ENCODE peak calls at places on chromosomes 2 and 18, in nine cellular contexts. One of them, this sample, is unnamed.

GRCh38 chr2:17599617-17600016 is 59.1 kb downstream of the VSNL1 start:
- DNase-seq in astrocyte of the spinal cord: no peak
- DNase-seq in HCT116: peak; percentile 31
- DNase-seq in NCI-H2227 treated with DMSO at 0.1 percent for 48 hours: no peak
- DNase-seq in neural progenitor cell: no peak
- DNase-seq in NCI-H226: no peak
- DNase-seq in activated gamma-delta T cell treated with Interleukin-2 at 50 U/mL for 16 hours: no peak
- DNase-seq in NCI-H1092: no peak
- DNase-seq in stimulated activated CD4-positive, alpha-beta T cell treated with anti-CD3 and anti-CD28 coated beads, TNF-alpha, amount 100 ng/mL, for 1 hour: no peak
- DNase-seq in this sample: no peak

GRCh38 chr18:2914844-2915243 is 68.0 kb downstream of the EMILIN2 start:
- DNase-seq in NCI-H226: no peak
- DNase-seq in astrocyte of the spinal cord: no peak
- DNase-seq in NCI-H2227 treated with DMSO at 0.1 percent for 48 hours: no peak
- DNase-seq in NCI-H1092: no peak
- DNase-seq in HCT116: no peak
- DNase-seq in activated gamma-delta T cell treated with Interleukin-2 at 50 U/mL for 16 hours: no peak
- DNase-seq in stimulated activated CD4-positive, alpha-beta T cell treated with anti-CD3 and anti-CD28 coated beads, TNF-alpha, amount 100 ng/mL, for 1 hour: no peak
- DNase-seq in neural progenitor cell: no peak
- DNase-seq in this sample: no peak

GRCh38 chr18:76405761-76406356 is 89.2 kb downstream of the ZNF516 start:
- DNase-seq in NCI-H1092: no peak
- DNase-seq in HCT116: peak; percentile 27
- DNase-seq in NCI-H226: no peak
- DNase-seq in activated gamma-delta T cell treated with Interleukin-2 at 50 U/mL for 16 hours: peak; percentile 63
- DNase-seq in NCI-H2227 treated with DMSO at 0.1 percent for 48 hours: no peak
- DNase-seq in astrocyte of the spinal cord: no peak
- DNase-seq in neural progenitor cell: peak; percentile 71
- DNase-seq in stimulated activated CD4-positive, alpha-beta T cell treated with anti-CD3 and anti-CD28 coated beads, TNF-alpha, amount 100 ng/mL, for 1 hour: peak; percentile 26
- DNase-seq in this sample: peak; percentile 34

GRCh38 chr18:50734342-50734741 is 85.5 kb downstream of the MRO start:
- DNase-seq in NCI-H2227 treated with DMSO at 0.1 percent for 48 hours: no peak
- DNase-seq in astrocyte of the spinal cord: no peak
- DNase-seq in activated gamma-delta T cell treated with Interleukin-2 at 50 U/mL for 16 hours: no peak
- DNase-seq in NCI-H1092: no peak
- DNase-seq in HCT116: no peak
- DNase-seq in neural progenitor cell: no peak
- DNase-seq in NCI-H226: no peak
- DNase-seq in stimulated activated CD4-positive, alpha-beta T cell treated with anti-CD3 and anti-CD28 coated beads, TNF-alpha, amount 100 ng/mL, for 1 hour: no peak
- DNase-seq in this sample: no peak

GRCh38 chr18:42174909-42175308 is 219.9 kb downstream of the PIK3C3 start:
- DNase-seq in NCI-H1092: no peak
- DNase-seq in stimulated activated CD4-positive, alpha-beta T cell treated with anti-CD3 and anti-CD28 coated beads, TNF-alpha, amount 100 ng/mL, for 1 hour: no peak
- DNase-seq in NCI-H226: peak; percentile 25
- DNase-seq in NCI-H2227 treated with DMSO at 0.1 percent for 48 hours: no peak
- DNase-seq in activated gamma-delta T cell treated with Interleukin-2 at 50 U/mL for 16 hours: no peak
- DNase-seq in astrocyte of the spinal cord: peak; percentile 41
- DNase-seq in HCT116: no peak
- DNase-seq in neural progenitor cell: peak; percentile 51
- DNase-seq in this sample: peak; percentile 48

GRCh38 chr2:168192839-168193616 is 54.4 kb downstream of the STK39 start:
- DNase-seq in NCI-H1092: no peak
- DNase-seq in NCI-H2227 treated with DMSO at 0.1 percent for 48 hours: no peak
- DNase-seq in HCT116: no peak
- DNase-seq in NCI-H226: peak; percentile 35
- DNase-seq in stimulated activated CD4-positive, alpha-beta T cell treated with anti-CD3 and anti-CD28 coated beads, TNF-alpha, amount 100 ng/mL, for 1 hour: no peak
- DNase-seq in neural progenitor cell: no peak
- DNase-seq in activated gamma-delta T cell treated with Interleukin-2 at 50 U/mL for 16 hours: peak; percentile 22
- DNase-seq in astrocyte of the spinal cord: no peak
- DNase-seq in this sample: no peak

GRCh38 chr2:101188683-101189405 is 37.7 kb upstream of the TBC1D8 start:
- DNase-seq in NCI-H1092: no peak
- DNase-seq in astrocyte of the spinal cord: peak; percentile 26
- DNase-seq in stimulated activated CD4-positive, alpha-beta T cell treated with anti-CD3 and anti-CD28 coated beads, TNF-alpha, amount 100 ng/mL, for 1 hour: no peak
- DNase-seq in NCI-H226: no peak
- DNase-seq in NCI-H2227 treated with DMSO at 0.1 percent for 48 hours: no peak
- DNase-seq in HCT116: peak; percentile 21
- DNase-seq in neural progenitor cell: peak; percentile 67
- DNase-seq in activated gamma-delta T cell treated with Interleukin-2 at 50 U/mL for 16 hours: no peak
- DNase-seq in this sample: peak; percentile 53

GRCh38 chr2:75555701-75556100 is 5.0 kb downstream of the EVA1A start:
- DNase-seq in NCI-H226: no peak
- DNase-seq in NCI-H1092: no peak
- DNase-seq in activated gamma-delta T cell treated with Interleukin-2 at 50 U/mL for 16 hours: no peak
- DNase-seq in astrocyte of the spinal cord: no peak
- DNase-seq in stimulated activated CD4-positive, alpha-beta T cell treated with anti-CD3 and anti-CD28 coated beads, TNF-alpha, amount 100 ng/mL, for 1 hour: no peak
- DNase-seq in NCI-H2227 treated with DMSO at 0.1 percent for 48 hours: no peak
- DNase-seq in neural progenitor cell: no peak
- DNase-seq in HCT116: no peak
- DNase-seq in this sample: no peak

GRCh38 chr2:11250400-11251277 is 93.8 kb downstream of the ROCK2 start:
- DNase-seq in NCI-H1092: no peak
- DNase-seq in stimulated activated CD4-positive, alpha-beta T cell treated with anti-CD3 and anti-CD28 coated beads, TNF-alpha, amount 100 ng/mL, for 1 hour: no peak
- DNase-seq in NCI-H2227 treated with DMSO at 0.1 percent for 48 hours: no peak
- DNase-seq in activated gamma-delta T cell treated with Interleukin-2 at 50 U/mL for 16 hours: no peak
- DNase-seq in NCI-H226: peak; percentile 48
- DNase-seq in neural progenitor cell: no peak
- DNase-seq in HCT116: no peak
- DNase-seq in astrocyte of the spinal cord: no peak
- DNase-seq in this sample: peak; percentile 23

GRCh38 chr2:171778515-171778914 is 91.2 kb downstream of the DYNC1I2 start:
- DNase-seq in activated gamma-delta T cell treated with Interleukin-2 at 50 U/mL for 16 hours: no peak
- DNase-seq in HCT116: no peak
- DNase-seq in astrocyte of the spinal cord: no peak
- DNase-seq in neural progenitor cell: no peak
- DNase-seq in NCI-H1092: no peak
- DNase-seq in NCI-H2227 treated with DMSO at 0.1 percent for 48 hours: no peak
- DNase-seq in NCI-H226: no peak
- DNase-seq in stimulated activated CD4-positive, alpha-beta T cell treated with anti-CD3 and anti-CD28 coated beads, TNF-alpha, amount 100 ng/mL, for 1 hour: no peak
- DNase-seq in this sample: no peak

GRCh38 chr2:172427990-172428840 is 829 bp downstream of the ITGA6 start:
- DNase-seq in astrocyte of the spinal cord: peak; percentile 37
- DNase-seq in HCT116: no peak
- DNase-seq in neural progenitor cell: peak; percentile 85
- DNase-seq in NCI-H226: peak; percentile 13
- DNase-seq in activated gamma-delta T cell treated with Interleukin-2 at 50 U/mL for 16 hours: peak; percentile 57
- DNase-seq in stimulated activated CD4-positive, alpha-beta T cell treated with anti-CD3 and anti-CD28 coated beads, TNF-alpha, amount 100 ng/mL, for 1 hour: peak; percentile 41
- DNase-seq in NCI-H2227 treated with DMSO at 0.1 percent for 48 hours: peak; percentile 58
- DNase-seq in NCI-H1092: no peak
- DNase-seq in this sample: peak; percentile 43

GRCh38 chr2:54966165-54966819 is 84.0 kb downstream of the RTN4 start:
- DNase-seq in activated gamma-delta T cell treated with Interleukin-2 at 50 U/mL for 16 hours: no peak
- DNase-seq in neural progenitor cell: no peak
- DNase-seq in NCI-H1092: no peak
- DNase-seq in astrocyte of the spinal cord: no peak
- DNase-seq in HCT116: no peak
- DNase-seq in stimulated activated CD4-positive, alpha-beta T cell treated with anti-CD3 and anti-CD28 coated beads, TNF-alpha, amount 100 ng/mL, for 1 hour: no peak
- DNase-seq in NCI-H226: peak; percentile 27
- DNase-seq in NCI-H2227 treated with DMSO at 0.1 percent for 48 hours: no peak
- DNase-seq in this sample: peak; percentile 74

GRCh38 chr18:27713727-27714080 is 463.2 kb downstream of the CDH2 start:
- DNase-seq in HCT116: no peak
- DNase-seq in NCI-H1092: peak; percentile 19
- DNase-seq in astrocyte of the spinal cord: peak; percentile 93
- DNase-seq in neural progenitor cell: peak; percentile 53
- DNase-seq in activated gamma-delta T cell treated with Interleukin-2 at 50 U/mL for 16 hours: no peak
- DNase-seq in NCI-H2227 treated with DMSO at 0.1 percent for 48 hours: no peak
- DNase-seq in stimulated activated CD4-positive, alpha-beta T cell treated with anti-CD3 and anti-CD28 coated beads, TNF-alpha, amount 100 ng/mL, for 1 hour: no peak
- DNase-seq in NCI-H226: no peak
- DNase-seq in this sample: no peak

GRCh38 chr2:187138240-187138639 is 289.3 kb upstream of the ZSWIM2 start:
- DNase-seq in HCT116: peak; percentile 24
- DNase-seq in activated gamma-delta T cell treated with Interleukin-2 at 50 U/mL for 16 hours: no peak
- DNase-seq in NCI-H226: no peak
- DNase-seq in neural progenitor cell: peak; percentile 59
- DNase-seq in stimulated activated CD4-positive, alpha-beta T cell treated with anti-CD3 and anti-CD28 coated beads, TNF-alpha, amount 100 ng/mL, for 1 hour: no peak
- DNase-seq in NCI-H2227 treated with DMSO at 0.1 percent for 48 hours: no peak
- DNase-seq in astrocyte of the spinal cord: peak; percentile 55
- DNase-seq in NCI-H1092: no peak
- DNase-seq in this sample: no peak